ENCODE peak calls at places on chromosome 1, in five cellular contexts. Q is WTC11, F is foreskin fibroblast, J is A673, W is left lung. D is an unnamed sample.

GRCh38 chr1:10776206-10776905 is 20.1 kb downstream of the CASZ1 start:
- DNase-seq in J (no peak), F (no peak), W (no peak), Q (no peak), D (no peak)

GRCh38 chr1:245500546-245500945 is 345.8 kb downstream of the KIF26B start:
- DNase-seq in J (no peak), Q (no peak), W (no peak), F (peak), D (no peak)

GRCh38 chr1:46517010-46517600 is 27.5 kb downstream of the DMBX1 start:
- DNase-seq in W (peak), Q (peak), F (no peak), J (peak), D (no peak)

GRCh38 chr1:24002664-24003063 is 22.5 kb upstream of the SRSF10 start:
- DNase-seq in F (no peak), W (no peak), Q (no peak), J (no peak), D (no peak)

GRCh38 chr1:60903591-60903990 is 178.8 kb upstream of the NFIA start:
- DNase-seq in F (peak), J (peak), Q (no peak), W (no peak), D (no peak)

GRCh38 chr1:218353656-218354055 is 8.5 kb downstream of the TGFB2 start:
- DNase-seq in Q (no peak), F (no peak), J (no peak), W (no peak), D (no peak)

GRCh38 chr1:42143875-42144274 is 9.3 kb upstream of the GUCA2B start:
- DNase-seq in F (no peak), W (no peak), J (no peak), Q (no peak), D (no peak)

GRCh38 chr1:209800984-209801834 is 4.7 kb downstream of the IRF6 start:
- DNase-seq in Q (no peak), J (no peak), F (no peak), W (no peak), D (no peak)

GRCh38 chr1:15382601-15383518 is 26.8 kb upstream of the EFHD2 start:
- DNase-seq in J (no peak), F (no peak), Q (no peak), W (no peak), D (no peak)

GRCh38 chr1:27833470-27833869 is 2.9 kb downstream of the PPP1R8 start:
- DNase-seq in W (no peak), Q (no peak), J (no peak), F (no peak), D (no peak)

GRCh38 chr1:231724876-231725647 is 98.5 kb downstream of the DISC1 start:
- DNase-seq in Q (peak), J (peak), F (peak), W (no peak), D (peak)

GRCh38 chr1:30469426-30469825 is 254.0 kb downstream of the MATN1 start:
- DNase-seq in Q (no peak), J (no peak), W (no peak), F (no peak), D (no peak)

GRCh38 chr1:30665621-30666020 is 57.8 kb downstream of the MATN1 start:
- DNase-seq in F (no peak), W (no peak), Q (no peak), J (no peak), D (no peak)

GRCh38 chr1:155858805-155859233 is 548 bp upstream of the SYT11 start:
- DNase-seq in Q (no peak), W (no peak), J (no peak), F (peak), D (no peak)

GRCh38 chr1:200837931-200838571 is 34.7 kb upstream of the GPR25 start:
- DNase-seq in J (peak), F (peak), Q (no peak), W (no peak), D (no peak)

GRCh38 chr1:226763741-226764264 is 24.7 kb upstream of the ITPKB start:
- DNase-seq in W (no peak), F (peak), J (peak), Q (peak), D (no peak)

GRCh38 chr1:182601416-182601786 is 2.8 kb downstream of the RGS16 start:
- DNase-seq in J (peak), F (peak), Q (peak), W (peak), D (peak)

GRCh38 chr1:63774617-63775417 is 1.0 kb downstream of the ROR1 start:
- DNase-seq in W (peak), J (peak), F (peak), Q (peak), D (peak)

GRCh38 chr1:211547710-211548109 is 31.3 kb downstream of the SLC30A1 start:
- DNase-seq in W (no peak), J (no peak), Q (no peak), F (no peak), D (no peak)

GRCh38 chr1:43878854-43879253 is 54.7 kb upstream of the ARTN start:
- DNase-seq in F (no peak), J (no peak), W (no peak), Q (no peak), D (no peak)

GRCh38 chr1:51654000-51654399 is 37.1 kb downstream of the OSBPL9 start:
- DNase-seq in J (no peak), F (no peak), W (no peak), Q (no peak), D (no peak)

GRCh38 chr1:165383067-165383466 is 26.6 kb upstream of the LMX1A start:
- DNase-seq in W (no peak), J (no peak), F (peak), Q (no peak), D (no peak)

GRCh38 chr1:231165371-231165770 is 3.5 kb downstream of the TRIM67 start:
- DNase-seq in Q (no peak), J (no peak), F (peak), W (no peak), D (no peak)

GRCh38 chr1:110243146-110243545 is 33.0 kb downstream of the KCNC4 start:
- DNase-seq in W (no peak), J (no peak), F (no peak), Q (no peak), D (no peak)

GRCh38 chr1:33814166-33814565 is 49.7 kb upstream of the HMGB4 start:
- DNase-seq in F (peak), W (no peak), J (no peak), Q (no peak), D (no peak)

GRCh38 chr1:14017531-14017961 is 317.6 kb downstream of the PRDM2 start:
- DNase-seq in Q (no peak), J (no peak), W (no peak), F (no peak), D (no peak)

GRCh38 chr1:171796592-171796991 is 15.1 kb downstream of the METTL13 start:
- DNase-seq in W (no peak), F (no peak), J (no peak), Q (no peak), D (no peak)

GRCh38 chr1:47883963-47884362 is 113.2 kb downstream of the TRABD2B start:
- DNase-seq in J (no peak), W (no peak), Q (no peak), F (no peak), D (no peak)

GRCh38 chr1:211935448-211935970 is 99.8 kb downstream of the INTS7 start:
- DNase-seq in Q (no peak), W (no peak), J (no peak), F (no peak), D (no peak)

GRCh38 chr1:26391450-26391849 is 18.9 kb upstream of the ZNF683 start:
- DNase-seq in F (peak), J (no peak), Q (peak), W (no peak), D (peak)

GRCh38 chr1:35661474-35661795 is 20.1 kb upstream of the PSMB2 start:
- DNase-seq in F (no peak), Q (no peak), J (no peak), W (no peak), D (no peak)

GRCh38 chr1:52825868-52826267 is 16.7 kb upstream of the ZYG11A start:
- DNase-seq in Q (no peak), J (peak), W (no peak), F (peak), D (no peak)

GRCh38 chr1:57340361-57341192 is 83.3 kb downstream of the DAB1 start:
- DNase-seq in J (no peak), Q (no peak), W (peak), F (no peak), D (no peak)
- TF ChIP-seq CTCF in J (no peak), Q (no peak), W (no peak), F (no peak), D (no peak)

DNA sequence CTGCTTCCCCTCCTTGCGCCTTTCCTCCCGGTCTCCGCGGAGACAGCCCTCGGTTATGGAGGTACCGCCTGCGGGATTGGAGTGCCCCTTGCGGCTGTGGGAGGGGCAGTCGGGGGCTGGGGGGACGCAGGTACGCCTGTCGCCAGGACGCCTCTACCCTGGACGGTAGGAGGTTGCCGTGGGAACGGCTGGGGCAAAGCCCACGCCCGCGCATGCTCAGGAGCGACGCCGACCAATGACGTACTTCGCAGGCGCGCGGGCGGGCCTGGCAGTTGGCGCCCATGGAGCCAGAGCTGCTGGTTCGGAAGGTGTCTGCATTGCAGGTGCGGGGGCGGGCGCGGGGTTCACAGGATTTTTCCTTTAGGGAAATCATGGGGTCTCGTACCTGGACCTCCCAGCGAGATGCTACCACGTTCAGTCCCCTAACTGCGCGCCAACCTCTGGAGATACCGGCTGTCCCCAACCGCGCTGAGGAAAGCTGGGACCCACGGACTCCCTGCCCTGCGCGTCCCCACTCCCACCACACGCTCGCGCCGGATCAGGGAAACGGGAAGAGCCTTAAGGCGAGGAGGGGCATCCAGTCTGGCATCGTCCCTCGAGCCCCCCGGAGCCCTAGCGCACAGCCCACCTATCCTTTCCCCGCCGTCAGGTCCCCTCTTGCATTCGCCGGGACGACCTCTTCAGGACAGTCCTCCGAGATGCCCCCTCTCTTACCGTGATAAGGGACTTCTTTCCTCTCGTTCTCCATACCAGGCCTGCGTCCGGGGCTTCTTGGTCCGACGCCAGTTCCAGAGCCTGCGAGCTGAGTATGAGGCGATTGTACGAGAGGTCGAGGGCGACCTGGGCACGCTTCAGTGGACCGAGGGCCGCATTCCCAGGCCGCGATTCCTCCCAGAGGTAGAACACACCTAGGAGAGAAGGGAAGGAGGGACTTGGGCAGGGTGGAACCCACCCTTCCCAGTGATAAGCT is at the start of gene IQCC:
- DNase-seq in Q (peak), W (peak), J (peak), F (peak), D (peak)
- TF ChIP-seq CTCF in Q (no peak), W (no peak), J (no peak), F (no peak), D (peak)

DNA sequence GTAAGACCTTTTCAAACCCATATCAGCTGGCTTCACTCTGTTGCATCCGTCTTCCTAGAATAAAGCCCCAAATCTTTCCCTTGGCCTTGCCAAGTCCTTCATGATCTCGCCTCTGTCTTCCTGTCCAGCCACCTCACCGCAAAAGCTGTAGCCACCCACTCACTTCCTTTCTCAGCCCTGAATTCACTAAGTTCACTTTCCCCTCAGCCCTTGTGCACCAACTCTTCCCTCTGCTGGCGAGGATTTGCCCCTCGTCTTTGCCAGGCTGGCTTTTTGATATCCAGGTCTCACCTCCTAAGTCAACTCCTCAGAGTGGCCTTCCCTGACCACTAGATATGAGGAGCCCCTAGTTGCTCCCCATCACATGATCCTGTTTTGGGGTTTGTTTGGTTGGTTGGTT is 3.9 kb upstream of the COL16A1 start:
- DNase-seq in J (peak), W (no peak), Q (no peak), F (peak), D (no peak)
- TF ChIP-seq CTCF in J (peak), W (no peak), Q (no peak), F (peak), D (no peak)

GRCh38 chr1:196603651-196604050 is 4.6 kb downstream of the KCNT2 start:
- DNase-seq in J (no peak), F (no peak), W (no peak), Q (no peak), D (no peak)
- TF ChIP-seq CTCF in J (no peak), F (no peak), W (no peak), Q (no peak), D (no peak)

DNA sequence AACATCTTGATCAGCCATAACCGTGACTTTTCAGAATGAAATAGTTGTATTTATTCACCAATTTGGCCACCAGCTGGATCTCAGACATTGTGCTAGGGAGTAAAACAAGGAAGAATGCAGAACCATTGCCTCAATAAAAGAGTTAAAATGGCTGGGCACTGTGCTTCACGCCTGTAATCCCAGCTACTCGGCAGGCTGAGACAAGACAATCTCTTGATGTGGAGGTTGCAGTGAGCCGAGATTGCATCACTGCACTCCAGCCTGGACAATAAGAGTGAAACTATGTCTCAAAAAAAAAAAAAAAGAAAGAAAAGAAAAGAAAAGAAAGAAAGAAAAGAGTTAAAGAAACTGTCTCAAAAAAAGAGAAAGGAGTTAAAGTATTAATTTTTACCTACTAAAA is 199.5 kb downstream of the TPR start:
- DNase-seq in Q (no peak), F (peak), W (no peak), J (peak), D (no peak)
- TF ChIP-seq CTCF in Q (no peak), F (no peak), W (no peak), J (no peak), D (no peak)

GRCh38 chr1:206430031-206430983 is 40.0 kb upstream of the IKBKE start:
- DNase-seq in F (peak), W (no peak), J (no peak), Q (no peak), D (no peak)
- TF ChIP-seq CTCF in F (peak), W (no peak), J (no peak), Q (no peak), D (no peak)

GRCh38 chr1:189623336-189623735 is 854.3 kb downstream of the BRINP3 start:
- DNase-seq in Q (no peak), W (no peak), F (no peak), J (no peak), D (no peak)

GRCh38 chr1:189616893-189617292 is 860.8 kb downstream of the BRINP3 start:
- DNase-seq in W (no peak), Q (no peak), J (peak), F (peak), D (no peak)

GRCh38 chr1:189620471-189620870 is 857.2 kb downstream of the BRINP3 start:
- DNase-seq in J (no peak), W (no peak), F (no peak), Q (no peak), D (no peak)

GRCh38 chr1:189619682-189620332 is 857.9 kb downstream of the BRINP3 start:
- DNase-seq in W (no peak), J (peak), Q (no peak), F (peak), D (no peak)
- TF ChIP-seq CTCF in W (no peak), J (no peak), Q (no peak), F (no peak), D (no peak)

DNA sequence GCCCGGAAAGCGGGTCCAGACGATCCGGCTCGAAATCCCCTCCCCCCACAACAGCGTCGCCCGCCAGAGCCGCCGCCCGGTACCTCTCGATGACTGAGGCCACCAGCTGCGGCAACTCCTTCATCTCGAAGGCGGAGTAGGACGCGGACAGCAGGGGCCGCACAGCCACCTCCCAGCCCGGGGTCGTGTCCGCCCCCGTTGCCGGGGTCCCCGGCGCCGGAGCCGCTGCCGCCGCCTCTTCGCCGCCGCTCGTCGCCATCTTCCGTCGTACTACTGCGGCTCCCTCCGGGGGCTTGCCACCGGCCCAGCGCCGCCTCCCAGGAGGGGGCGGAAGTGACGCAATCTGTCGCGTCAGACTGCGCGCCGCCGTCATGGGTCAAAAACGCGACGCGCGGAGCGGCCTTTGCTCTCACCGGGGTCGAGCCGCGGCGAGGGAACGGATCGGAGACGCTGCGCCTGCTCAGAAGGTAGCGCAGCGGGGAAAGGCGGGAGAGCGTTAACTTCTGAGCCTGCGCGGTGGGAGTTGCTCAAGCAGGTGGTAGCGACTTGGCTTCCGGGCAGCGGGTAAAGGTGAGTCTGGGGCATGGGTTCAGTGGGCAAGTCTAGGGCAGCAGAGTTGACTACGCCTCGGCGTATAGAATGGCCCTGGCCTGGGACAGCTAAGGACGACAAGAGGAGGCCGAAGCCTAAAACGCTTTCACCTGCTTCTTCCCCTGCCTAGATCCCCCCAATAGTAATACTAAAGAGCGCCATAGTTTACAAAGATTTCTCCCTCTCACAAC is at the start of gene UBR4:
- DNase-seq in Q (peak), J (peak), F (peak), W (peak), D (peak)
- TF ChIP-seq CTCF in Q (no peak), J (no peak), F (no peak), W (no peak), D (no peak)

GRCh38 chr1:91724644-91725043 is 161.3 kb downstream of the TGFBR3 start:
- DNase-seq in Q (no peak), W (no peak), F (no peak), J (no peak), D (no peak)
- TF ChIP-seq CTCF in Q (no peak), W (no peak), F (no peak), J (no peak), D (no peak)

DNA sequence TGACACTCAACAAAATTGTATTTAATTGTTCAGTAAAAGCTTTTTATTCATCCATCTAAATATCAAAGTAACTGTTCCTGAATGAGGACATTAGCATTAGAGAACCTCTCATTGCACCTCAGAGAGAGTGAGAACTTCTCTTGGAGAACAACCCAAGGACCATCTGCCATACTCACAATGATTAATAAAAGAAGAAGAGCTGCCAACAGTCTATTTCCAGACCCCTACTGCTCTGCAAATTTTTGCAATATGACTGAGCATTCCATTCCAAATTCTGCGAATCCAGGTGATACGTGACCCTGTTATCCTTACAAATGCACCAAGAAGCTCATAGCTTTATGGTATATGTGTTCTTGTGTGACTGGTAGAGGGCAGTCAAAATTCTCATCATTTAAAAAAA is 422.5 kb downstream of the NEGR1 start:
- DNase-seq in F (no peak), W (no peak), J (no peak), Q (no peak), D (no peak)
- TF ChIP-seq CTCF in F (no peak), W (no peak), J (no peak), Q (no peak), D (no peak)